ENCODE peak calls at places on chromosomes 5 and 9, in five cellular contexts. K is NCI-H82; L is activated T-cell treated with anti-CD3 and anti-CD28 coated beads, Interleukin-2, amount 50 U/mL, for 4 hours; P is endothelial cell of umbilical vein; G is SHP77. X is an unnamed sample.

GRCh38 chr9:134663753-134664415 is 22.3 kb downstream of the COL5A1 start:
- DNase-seq in K (no peak), L (no peak), P (no peak), G (no peak), X (no peak)

GRCh38 chr5:116038817-116039216 is 6.5 kb downstream of the ARL14EPL start:
- DNase-seq in K (no peak), L (no peak), P (no peak), G (no peak), X (no peak)

GRCh38 chr9:116800885-116801284 is 113.8 kb downstream of the TRIM32 start:
- DNase-seq in K (peak), L (no peak), P (no peak), G (no peak), X (no peak)

GRCh38 chr9:107312651-107313050 is 29.6 kb downstream of the RAD23B start:
- DNase-seq in K (peak), L (no peak), P (no peak), G (no peak), X (no peak)

GRCh38 chr9:16255217-16255616 is 615.3 kb downstream of the BNC2 start:
- DNase-seq in K (no peak), L (no peak), P (no peak), G (no peak), X (no peak)

GRCh38 chr5:98309785-98310566 is 463.5 kb upstream of the RGMB start:
- DNase-seq in K (no peak), L (no peak), P (peak), G (peak), X (peak)

GRCh38 chr5:143569213-143569663 is 165.8 kb upstream of the NR3C1 start:
- DNase-seq in K (no peak), L (no peak), P (no peak), G (no peak), X (no peak)

GRCh38 chr5:71576241-71576640 is 10.9 kb upstream of the MCCC2 start:
- DNase-seq in K (no peak), L (no peak), P (no peak), G (no peak), X (no peak)

GRCh38 chr5:140035881-140036280 is 7.2 kb downstream of the NRG2 start:
- DNase-seq in K (peak), L (no peak), P (no peak), G (no peak), X (no peak)

GRCh38 chr9:88322906-88323566 is 65.2 kb upstream of the SPIN1 start:
- DNase-seq in K (no peak), L (peak), P (no peak), G (no peak), X (no peak)

GRCh38 chr9:114060070-114060469 is 18.0 kb downstream of the AMBP start:
- DNase-seq in K (no peak), L (no peak), P (no peak), G (no peak), X (no peak)

GRCh38 chr5:141517902-141518610 is 29.2 kb downstream of the PCDHGC5 start:
- DNase-seq in K (no peak), L (no peak), P (no peak), G (no peak), X (no peak)

X was measured in osteocyte.